ENCODE peak calls at places on chromosomes 5 and 9, in four cellular contexts. One of them, this sample, is unnamed.

GRCh38 chr5:79069488-79070001 is at the start of the genes BHMT2 and DMGDH:
- DNase-seq in HFF-Myc: no peak
- DNase-seq in anterior cingulate cortex: no peak
- DNase-seq in retinal pigment epithelial cell: no peak
- DNase-seq in this sample: no peak

GRCh38 chr9:87425202-87425601 is 72.5 kb upstream of the DAPK1 start:
- DNase-seq in HFF-Myc: no peak
- DNase-seq in anterior cingulate cortex: no peak
- DNase-seq in retinal pigment epithelial cell: no peak
- DNase-seq in this sample: no peak

GRCh38 chr9:126902160-126902559 is 12.4 kb upstream of the RALGPS1 start:
- DNase-seq in HFF-Myc: no peak
- DNase-seq in anterior cingulate cortex: no peak
- DNase-seq in retinal pigment epithelial cell: no peak
- DNase-seq in this sample: no peak

GRCh38 chr5:42321800-42322199 is 101.4 kb upstream of the GHR start:
- DNase-seq in HFF-Myc: no peak
- DNase-seq in anterior cingulate cortex: no peak
- DNase-seq in retinal pigment epithelial cell: no peak
- DNase-seq in this sample: no peak

GRCh38 chr5:135576075-135576599 is 2.7 kb downstream of the CXCL14 start:
- DNase-seq in HFF-Myc: no peak
- DNase-seq in anterior cingulate cortex: no peak
- DNase-seq in retinal pigment epithelial cell: no peak
- DNase-seq in this sample: no peak

GRCh38 chr5:36301858-36302603 is at the start of gene RANBP3L:
- DNase-seq in HFF-Myc: no peak
- DNase-seq in anterior cingulate cortex: no peak
- DNase-seq in retinal pigment epithelial cell: peak
- DNase-seq in this sample: no peak

GRCh38 chr5:52789867-52790266 is 2.2 kb downstream of the ITGA1 start:
- DNase-seq in HFF-Myc: no peak
- DNase-seq in anterior cingulate cortex: no peak
- DNase-seq in retinal pigment epithelial cell: no peak
- DNase-seq in this sample: no peak

GRCh38 chr5:134541736-134542376 is 16.4 kb downstream of the JADE2 start:
- DNase-seq in HFF-Myc: no peak
- DNase-seq in anterior cingulate cortex: no peak
- DNase-seq in retinal pigment epithelial cell: no peak
- DNase-seq in this sample: no peak

GRCh38 chr5:58357121-58357520 is 102.8 kb downstream of the PLK2 start:
- DNase-seq in HFF-Myc: no peak
- DNase-seq in anterior cingulate cortex: no peak
- DNase-seq in retinal pigment epithelial cell: no peak
- DNase-seq in this sample: no peak

GRCh38 chr5:165579911-165580310 is 2074.5 kb downstream of the MAT2B start:
- DNase-seq in HFF-Myc: no peak
- DNase-seq in anterior cingulate cortex: no peak
- DNase-seq in retinal pigment epithelial cell: peak
- DNase-seq in this sample: no peak

GRCh38 chr5:109921735-109922395 is 232.1 kb downstream of the MAN2A1 start:
- DNase-seq in HFF-Myc: no peak
- DNase-seq in anterior cingulate cortex: no peak
- DNase-seq in retinal pigment epithelial cell: peak
- DNase-seq in this sample: no peak

GRCh38 chr5:107104040-107104773 is 566.5 kb downstream of the EFNA5 start:
- DNase-seq in HFF-Myc: no peak
- DNase-seq in anterior cingulate cortex: no peak
- DNase-seq in retinal pigment epithelial cell: no peak
- DNase-seq in this sample: no peak

GRCh38 chr5:88480245-88480644 is 211.6 kb upstream of the TMEM161B start:
- DNase-seq in HFF-Myc: no peak
- DNase-seq in anterior cingulate cortex: no peak
- DNase-seq in retinal pigment epithelial cell: no peak
- DNase-seq in this sample: no peak

GRCh38 chr5:44388504-44389409 is 463 bp downstream of the FGF10 start:
- DNase-seq in HFF-Myc: no peak
- DNase-seq in anterior cingulate cortex: no peak
- DNase-seq in retinal pigment epithelial cell: no peak
- DNase-seq in this sample: no peak

GRCh38 chr9:19342927-19343326 is 37.1 kb downstream of the RPS6 start:
- DNase-seq in HFF-Myc: no peak
- DNase-seq in anterior cingulate cortex: no peak
- DNase-seq in retinal pigment epithelial cell: no peak
- DNase-seq in this sample: no peak

GRCh38 chr5:124057815-124058231 is 545.8 kb downstream of the CSNK1G3 start:
- DNase-seq in HFF-Myc: no peak
- DNase-seq in anterior cingulate cortex: no peak
- DNase-seq in retinal pigment epithelial cell: no peak
- DNase-seq in this sample: peak

GRCh38 chr5:62317810-62318209 is 11.8 kb downstream of the KIF2A start:
- DNase-seq in HFF-Myc: no peak
- DNase-seq in anterior cingulate cortex: no peak
- DNase-seq in retinal pigment epithelial cell: no peak
- DNase-seq in this sample: no peak

GRCh38 chr5:167716376-167716775 is 575.1 kb upstream of the WWC1 start:
- DNase-seq in HFF-Myc: no peak
- DNase-seq in anterior cingulate cortex: no peak
- DNase-seq in retinal pigment epithelial cell: no peak
- DNase-seq in this sample: no peak

GRCh38 chr5:548256-548655 is 24.0 kb upstream of the SLC9A3 start:
- DNase-seq in HFF-Myc: no peak
- DNase-seq in anterior cingulate cortex: no peak
- DNase-seq in retinal pigment epithelial cell: peak
- DNase-seq in this sample: no peak

GRCh38 chr9:124078641-124079040 is 67.1 kb downstream of the LHX2 start:
- DNase-seq in HFF-Myc: peak
- DNase-seq in anterior cingulate cortex: no peak
- DNase-seq in retinal pigment epithelial cell: no peak
- DNase-seq in this sample: no peak

GRCh38 chr9:98888794-98889495 is 54.8 kb upstream of the COL15A1 start:
- DNase-seq in HFF-Myc: no peak
- DNase-seq in anterior cingulate cortex: no peak
- DNase-seq in retinal pigment epithelial cell: no peak
- DNase-seq in this sample: no peak

GRCh38 chr5:61330879-61331406 is 1.1 kb upstream of the ZSWIM6 start:
- DNase-seq in HFF-Myc: no peak
- DNase-seq in anterior cingulate cortex: peak
- DNase-seq in retinal pigment epithelial cell: no peak
- DNase-seq in this sample: peak

GRCh38 chr5:71830626-71831539 is 111.8 kb downstream of the CARTPT start:
- DNase-seq in HFF-Myc: peak
- DNase-seq in anterior cingulate cortex: peak
- DNase-seq in retinal pigment epithelial cell: peak
- DNase-seq in this sample: no peak

GRCh38 chr9:6584881-6585597 is 60.5 kb downstream of the GLDC start:
- DNase-seq in HFF-Myc: no peak
- DNase-seq in anterior cingulate cortex: no peak
- DNase-seq in retinal pigment epithelial cell: no peak
- DNase-seq in this sample: no peak

GRCh38 chr5:39775058-39775457 is 350.3 kb upstream of the DAB2 start:
- DNase-seq in HFF-Myc: no peak
- DNase-seq in anterior cingulate cortex: no peak
- DNase-seq in retinal pigment epithelial cell: no peak
- DNase-seq in this sample: no peak

GRCh38 chr5:102811962-102812361 is 56.9 kb downstream of the PAM start:
- DNase-seq in HFF-Myc: peak
- DNase-seq in anterior cingulate cortex: no peak
- DNase-seq in retinal pigment epithelial cell: no peak
- DNase-seq in this sample: no peak

GRCh38 chr5:132422720-132423442 is 53.4 kb downstream of the SLC22A5 start:
- DNase-seq in HFF-Myc: no peak
- DNase-seq in anterior cingulate cortex: no peak
- DNase-seq in retinal pigment epithelial cell: no peak
- DNase-seq in this sample: no peak

GRCh38 chr5:19886123-19886921 is 101.7 kb downstream of the CDH18 start:
- DNase-seq in HFF-Myc: peak
- DNase-seq in anterior cingulate cortex: no peak
- DNase-seq in retinal pigment epithelial cell: peak
- DNase-seq in this sample: no peak

GRCh38 chr9:125438506-125439433 is 177.1 kb downstream of the GAPVD1 start:
- DNase-seq in HFF-Myc: no peak
- DNase-seq in anterior cingulate cortex: no peak
- DNase-seq in retinal pigment epithelial cell: no peak
- DNase-seq in this sample: no peak

GRCh38 chr5:55914141-55914413 is 62.9 kb downstream of the IL31RA start:
- DNase-seq in HFF-Myc: no peak
- DNase-seq in anterior cingulate cortex: no peak
- DNase-seq in retinal pigment epithelial cell: no peak
- DNase-seq in this sample: no peak

GRCh38 chr9:98927724-98928123 is 16.0 kb upstream of the COL15A1 start:
- DNase-seq in HFF-Myc: no peak
- DNase-seq in anterior cingulate cortex: no peak
- DNase-seq in retinal pigment epithelial cell: no peak
- DNase-seq in this sample: no peak

GRCh38 chr5:140633081-140633471 is at the start of gene CD14:
- DNase-seq in HFF-Myc: no peak
- DNase-seq in anterior cingulate cortex: no peak
- DNase-seq in retinal pigment epithelial cell: no peak
- DNase-seq in this sample: peak

GRCh38 chr5:150085191-150085912 is 1.0 kb downstream of the CSF1R start:
- DNase-seq in HFF-Myc: no peak
- DNase-seq in anterior cingulate cortex: no peak
- DNase-seq in retinal pigment epithelial cell: no peak
- DNase-seq in this sample: no peak

GRCh38 chr9:17531642-17532254 is 47.1 kb upstream of the SH3GL2 start:
- DNase-seq in HFF-Myc: peak
- DNase-seq in anterior cingulate cortex: peak
- DNase-seq in retinal pigment epithelial cell: peak
- DNase-seq in this sample: peak

GRCh38 chr9:72526901-72527800 is 5.7 kb downstream of the TMC1 start:
- DNase-seq in HFF-Myc: peak
- DNase-seq in anterior cingulate cortex: peak
- DNase-seq in retinal pigment epithelial cell: peak
- DNase-seq in this sample: peak

GRCh38 chr5:177175336-177175735 is 41.8 kb downstream of the NSD1 start:
- DNase-seq in HFF-Myc: no peak
- DNase-seq in anterior cingulate cortex: no peak
- DNase-seq in retinal pigment epithelial cell: no peak
- DNase-seq in this sample: peak

GRCh38 chr9:69499401-69499800 is 172.8 kb downstream of the APBA1 start:
- DNase-seq in HFF-Myc: no peak
- DNase-seq in anterior cingulate cortex: no peak
- DNase-seq in retinal pigment epithelial cell: no peak
- DNase-seq in this sample: no peak

GRCh38 chr9:96875460-96876142 is 21.3 kb upstream of the ZNF782 start:
- DNase-seq in HFF-Myc: no peak
- DNase-seq in anterior cingulate cortex: peak
- DNase-seq in retinal pigment epithelial cell: peak
- DNase-seq in this sample: peak